ENCODE peak calls at places on chromosomes 1 and 21, in seven cellular contexts. D is IMR-90, F is neuronal stem cell, G is H9, E is mesendoderm, N is H1, C is mesenchymal stem cell. J is an unnamed sample.
A peak's percentile ranks its signal among the peaks of the same experiment; 100 is the strongest.

GRCh38 chr1:222329493-222330045 is 218.3 kb downstream of the HHIPL2 start:
- DNase-seq in D (no peak), F (no peak), G (no peak), E (peak; percentile 71), N (no peak), C (no peak), J (no peak)

GRCh38 chr1:107570768-107571167 is 394.2 kb downstream of the VAV3 start:
- DNase-seq in D (no peak), F (no peak), G (no peak), E (no peak), N (no peak), C (no peak), J (no peak)

GRCh38 chr21:26593800-26594199 is 20.7 kb upstream of the CYYR1 start:
- DNase-seq in D (no peak), F (no peak), G (no peak), E (no peak), N (no peak), C (no peak), J (no peak)

GRCh38 chr1:61742620-61743431 is 546 bp downstream of the PATJ start:
- DNase-seq in D (peak; percentile 35), F (peak; percentile 36), G (peak; percentile 35), E (peak; percentile 74), N (no peak), C (peak; percentile 50), J (peak; percentile 54)

GRCh38 chr1:151508721-151509292 is 2.4 kb upstream of the CGN start:
- DNase-seq in D (no peak), F (no peak), G (peak; percentile 43), E (peak; percentile 77), N (no peak), C (peak; percentile 29), J (peak; percentile 43)

GRCh38 chr1:151613275-151613867 is 1.5 kb downstream of the SNX27 start:
- DNase-seq in D (no peak), F (no peak), G (no peak), E (peak; percentile 55), N (no peak), C (no peak), J (no peak)

GRCh38 chr21:41500931-41501381 is 7.0 kb downstream of the TMPRSS2 start:
- DNase-seq in D (no peak), F (no peak), G (no peak), E (no peak), N (no peak), C (no peak), J (no peak)

GRCh38 chr1:221880182-221880581 is 138.3 kb upstream of the DUSP10 start:
- DNase-seq in D (peak; percentile 25), F (no peak), G (no peak), E (no peak), N (no peak), C (no peak), J (no peak)

GRCh38 chr1:76240321-76240720 is 165.8 kb downstream of the ST6GALNAC3 start:
- DNase-seq in D (no peak), F (no peak), G (no peak), E (no peak), N (no peak), C (no peak), J (peak; percentile 23)

GRCh38 chr1:210366767-210367166 is 38.1 kb downstream of the HHAT start:
- DNase-seq in D (no peak), F (no peak), G (peak; percentile 34), E (peak; percentile 56), N (no peak), C (no peak), J (peak; percentile 62)

DNA sequence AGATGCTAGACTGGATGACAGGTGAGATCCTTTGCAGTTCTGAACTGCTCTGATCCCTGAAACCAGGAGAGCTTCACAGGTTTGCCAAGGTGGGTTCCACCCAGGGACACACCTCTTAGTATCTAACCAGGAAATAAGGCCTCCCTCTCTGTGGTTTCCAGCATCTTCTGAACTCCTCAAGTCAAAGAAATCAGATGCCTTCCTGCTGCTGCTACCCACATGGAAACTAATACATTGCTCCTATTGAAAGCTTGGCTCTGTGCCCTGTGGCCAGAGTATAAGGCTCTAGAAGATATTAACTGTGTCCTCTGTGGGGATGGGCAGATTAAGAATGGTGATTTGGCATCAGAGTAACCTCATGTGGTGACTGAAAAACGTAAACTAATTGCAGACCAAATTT is 75.0 kb upstream of the MRPS6 start:
- DNase-seq in D (no peak), F (no peak), G (no peak), E (no peak), N (no peak), C (no peak), J (no peak)
- H3K9ac ChIP-seq in D (no peak overlapping the region), F (no peak overlapping the region), G (no peak overlapping the region), E (no peak overlapping the region), N (no peak overlapping the region), C (no peak overlapping the region), J (no peak overlapping the region)

GRCh38 chr21:31644648-31645047 is 14.8 kb upstream of the SOD1 start:
- DNase-seq in D (no peak), F (no peak), G (no peak), E (no peak), N (no peak), C (no peak), J (no peak)

GRCh38 chr21:31650930-31651329 is 8.6 kb upstream of the SOD1 start:
- DNase-seq in D (no peak), F (no peak), G (no peak), E (no peak), N (no peak), C (no peak), J (no peak)

GRCh38 chr21:31647650-31648049 is 11.8 kb upstream of the SOD1 start:
- DNase-seq in D (no peak), F (no peak), G (no peak), E (no peak), N (no peak), C (no peak), J (no peak)
- H2BK120ac ChIP-seq in D (no peak overlapping the region), F (no peak overlapping the region), G (no peak overlapping the region), E (no peak overlapping the region), N (no peak overlapping the region), C (no peak overlapping the region), J (no peak overlapping the region)

GRCh38 chr1:65514083-65514482 is 93.6 kb downstream of the LEPR start:
- DNase-seq in D (peak; percentile 67), F (no peak), G (no peak), E (no peak), N (no peak), C (no peak), J (peak; percentile 59)
- H3K9ac ChIP-seq in D (no peak overlapping the region), F (no peak overlapping the region), G (no peak overlapping the region), E (no peak overlapping the region), N (no peak overlapping the region), C (no peak overlapping the region), J (no peak overlapping the region)

DNA sequence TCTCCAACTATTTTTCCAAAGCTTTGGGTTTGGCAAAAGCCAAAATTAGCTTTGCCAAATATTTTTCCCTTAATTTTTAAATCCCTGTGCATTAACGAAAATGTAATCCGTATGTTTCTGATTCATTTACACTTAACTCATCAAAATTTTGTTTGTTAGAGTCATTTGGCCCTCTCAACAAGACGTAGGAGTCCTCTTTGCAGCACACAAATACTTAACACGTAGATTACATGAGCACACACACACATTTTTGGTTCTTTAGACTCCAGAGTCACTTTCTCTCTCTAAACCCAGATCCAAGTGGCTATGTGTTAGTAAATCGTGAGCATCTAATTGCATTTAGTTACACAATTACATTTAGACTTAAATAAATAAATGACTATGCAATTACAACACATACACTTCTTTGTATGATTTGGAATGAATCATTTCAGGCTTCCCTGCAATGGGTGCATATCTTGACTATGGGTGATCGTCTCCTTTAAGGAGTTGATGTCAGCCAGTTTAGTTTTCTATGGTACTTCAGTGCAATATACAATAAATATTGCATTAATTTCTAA is 109.0 kb upstream of the GREM2 start:
- DNase-seq in D (no peak), F (no peak), G (no peak), E (no peak), N (no peak), C (no peak), J (no peak)
- H2BK120ac ChIP-seq in D (no peak overlapping the region), F (no peak overlapping the region), G (no peak overlapping the region), E (no peak overlapping the region), N (no peak overlapping the region), C (no peak overlapping the region), J (no peak overlapping the region)

GRCh38 chr1:36253463-36253862 is 29.2 kb downstream of the THRAP3 start:
- DNase-seq in D (peak; percentile 50), F (no peak), G (no peak), E (no peak), N (no peak), C (peak; percentile 73), J (no peak)
- H3K9ac ChIP-seq in D (no peak overlapping the region), F (no peak overlapping the region), G (no peak overlapping the region), E (no peak overlapping the region), N (no peak overlapping the region), C (peak overlapping the region; percentile 78), J (no peak overlapping the region)

DNA sequence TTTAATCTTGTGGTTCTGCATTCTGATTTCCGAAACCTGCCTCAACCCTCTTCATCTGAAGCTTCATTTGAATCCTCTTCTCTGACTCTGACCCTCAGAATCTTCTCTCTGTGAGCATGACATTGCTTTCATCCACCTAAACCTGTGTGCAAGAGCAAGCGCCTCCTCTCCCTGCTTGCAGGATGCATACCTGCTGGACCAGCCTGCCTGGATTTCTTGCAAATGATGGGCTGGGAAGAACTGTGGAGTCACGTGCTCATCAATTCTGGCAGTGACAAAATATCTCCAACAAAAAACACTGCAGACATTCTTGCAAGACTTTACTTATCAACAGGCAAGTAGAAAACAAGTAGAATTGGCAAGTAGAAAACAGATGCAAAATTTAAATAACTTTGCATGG is 20.8 kb upstream of the SLC35F3 start:
- DNase-seq in D (no peak), F (no peak), G (peak; percentile 44), E (peak; percentile 42), N (no peak), C (no peak), J (no peak)
- H2BK120ac ChIP-seq in D (no peak overlapping the region), F (no peak overlapping the region), G (no peak overlapping the region), E (no peak overlapping the region), N (no peak overlapping the region), C (no peak overlapping the region), J (no peak overlapping the region)

DNA sequence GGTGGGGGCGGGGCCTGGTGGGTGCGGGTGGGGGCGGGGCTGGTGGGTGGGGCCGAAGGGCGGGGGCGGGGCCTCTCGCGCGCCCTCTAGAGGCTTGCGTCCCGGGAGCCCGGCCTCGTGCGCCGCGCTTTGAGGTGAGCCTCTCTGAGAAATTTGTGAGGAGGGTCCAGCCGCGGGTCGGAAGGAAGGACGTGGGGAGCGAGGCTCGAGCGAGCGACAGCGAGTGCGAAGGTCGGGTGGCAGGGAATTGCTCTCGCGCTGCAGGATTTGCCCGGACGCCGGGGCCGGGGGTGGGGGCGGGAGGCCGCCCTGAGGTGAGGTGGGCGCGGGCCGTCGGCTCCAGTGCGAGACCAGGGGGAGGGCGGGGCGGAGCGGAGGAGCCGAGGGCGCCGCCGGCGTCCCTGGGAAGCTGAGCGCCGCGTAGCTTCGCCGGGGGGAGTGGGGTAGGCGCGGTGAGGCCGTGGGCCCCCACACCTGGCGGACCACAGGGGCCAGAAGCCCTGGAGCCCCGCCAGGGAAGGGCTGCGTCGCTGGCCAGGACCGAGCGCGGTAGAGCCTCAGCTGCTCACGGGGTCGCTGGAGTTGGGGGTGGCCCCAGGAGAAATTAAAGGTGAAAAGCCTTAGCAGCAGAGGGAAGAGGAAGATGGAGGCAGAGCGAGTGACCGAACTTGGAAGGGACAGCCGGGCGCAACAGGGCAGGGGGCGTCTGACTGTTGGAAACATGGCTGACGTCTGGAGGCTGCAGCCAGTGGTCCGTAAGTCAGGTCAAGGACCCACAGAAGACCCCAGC is 754 bp upstream of the LSS start:
- DNase-seq in D (no peak), F (peak; percentile 74), G (no peak), E (peak; percentile 10), N (peak; percentile 10), C (no peak), J (no peak)
- H3K9ac ChIP-seq in D (peak overlapping the region; percentile 87), F (peak overlapping the region; percentile 63), G (peak overlapping the region; percentile 64), E (peak overlapping the region; percentile 74), N (peak overlapping the region; percentile 68), C (peak overlapping the region; percentile 72), J (peak overlapping the region; percentile 87)

J was measured in trophoblast cell.